ENCODE peak calls at places on chromosomes 13 and 19, in eight cellular contexts. B is endothelial cell of umbilical vein; Y is breast epithelium; H is upper lobe of left lung; T is PC-3; L is colonic mucosa; G is CD8-positive, alpha-beta memory T cell; J is ovary. A is an unnamed sample.

GRCh38 chr19:38974599-38975213 is 836 bp downstream of the FBXO17 start:
- DNase-seq in Y (no peak), T (no peak), J (no peak), L (no peak), H (no peak), G (no peak), B (peak; percentile 62), A (no peak)

GRCh38 chr13:68304287-68304893 is 1074.3 kb upstream of the PCDH9 start:
- DNase-seq in L (no peak), G (no peak), Y (no peak), B (peak; percentile 14), T (peak; percentile 61), H (no peak), J (no peak), A (peak; percentile 30)

GRCh38 chr19:4870025-4870700 is 2.7 kb upstream of the PLIN3 start:
- DNase-seq in T (peak; percentile 97), H (peak; percentile 68), J (peak; percentile 68), L (peak; percentile 60), G (no peak), B (peak; percentile 59), Y (no peak), A (peak; percentile 92)

GRCh38 chr19:4130635-4131438 is 6.9 kb upstream of the MAP2K2 start:
- DNase-seq in B (no peak), G (no peak), Y (no peak), L (no peak), H (no peak), J (no peak), T (peak; percentile 58), A (no peak)

GRCh38 chr13:31011193-31011860 is 78.9 kb downstream of the TEX26 start:
- DNase-seq in J (no peak), B (no peak), Y (no peak), L (no peak), G (no peak), T (no peak), H (no peak), A (no peak)

GRCh38 chr13:24670174-24670573 is 10.0 kb upstream of the ATP12A start:
- DNase-seq in Y (no peak), T (no peak), L (peak; percentile 66), H (peak; percentile 61), G (no peak), B (no peak), J (no peak), A (no peak)

GRCh38 chr13:22915442-22916082 is 265.2 kb upstream of the SGCG start:
- DNase-seq in B (peak; percentile 9), H (peak; percentile 46), T (no peak), J (peak; percentile 75), L (peak; percentile 43), G (no peak), Y (no peak), A (no peak)

GRCh38 chr13:80339841-80340642 is 884 bp downstream of the SPRY2 start:
- DNase-seq in J (peak; percentile 66), G (no peak), Y (no peak), H (peak; percentile 54), L (peak; percentile 67), T (peak; percentile 30), B (peak; percentile 49), A (no peak)

GRCh38 chr13:43095771-43096719 is 72.7 kb downstream of the DNAJC15 start:
- DNase-seq in B (peak; percentile 68), T (no peak), G (no peak), L (no peak), H (no peak), Y (no peak), J (no peak), A (no peak)

GRCh38 chr19:53015730-53016129 is 2.0 kb downstream of the ERVV-1 start:
- DNase-seq in J (no peak), L (no peak), G (no peak), Y (no peak), B (no peak), H (no peak), T (no peak), A (no peak)

GRCh38 chr13:49711218-49711863 is 20.1 kb upstream of the EBPL start:
- DNase-seq in L (no peak), G (no peak), B (peak; percentile 44), J (no peak), H (no peak), Y (no peak), T (peak; percentile 43), A (no peak)

GRCh38 chr13:28716511-28716910 is 2.3 kb downstream of the SLC46A3 start:
- DNase-seq in T (peak; percentile 79), G (no peak), J (no peak), Y (no peak), H (peak; percentile 75), B (peak; percentile 90), L (peak; percentile 84), A (peak; percentile 54)

GRCh38 chr19:58166708-58167280 is 16.1 kb upstream of the ZNF274 start:
- DNase-seq in H (no peak), B (no peak), G (no peak), T (no peak), Y (no peak), J (no peak), L (no peak), A (no peak)

GRCh38 chr13:44667950-44668349 is 91.8 kb upstream of the TSC22D1 start:
- DNase-seq in J (no peak), G (no peak), L (no peak), B (peak; percentile 44), H (no peak), T (no peak), Y (no peak), A (no peak)

GRCh38 chr13:59343132-59343531 is 820.6 kb downstream of the DIAPH3 start:
- DNase-seq in J (no peak), L (no peak), B (no peak), T (no peak), Y (no peak), H (no peak), G (no peak), A (no peak)

GRCh38 chr19:51735759-51736449 is 12.1 kb upstream of the HAS1 start:
- DNase-seq in L (peak; percentile 19), Y (no peak), H (peak; percentile 92), B (no peak), T (no peak), G (no peak), J (no peak), A (no peak)

GRCh38 chr19:7268737-7269098 is 25.5 kb downstream of the INSR start:
- DNase-seq in G (no peak), T (no peak), J (no peak), Y (no peak), H (no peak), L (no peak), B (no peak), A (no peak)

GRCh38 chr19:7267792-7268736 is 26.1 kb downstream of the INSR start:
- DNase-seq in T (no peak), G (no peak), B (no peak), Y (no peak), H (peak; percentile 60), J (no peak), L (peak; percentile 66), A (no peak)

DNA sequence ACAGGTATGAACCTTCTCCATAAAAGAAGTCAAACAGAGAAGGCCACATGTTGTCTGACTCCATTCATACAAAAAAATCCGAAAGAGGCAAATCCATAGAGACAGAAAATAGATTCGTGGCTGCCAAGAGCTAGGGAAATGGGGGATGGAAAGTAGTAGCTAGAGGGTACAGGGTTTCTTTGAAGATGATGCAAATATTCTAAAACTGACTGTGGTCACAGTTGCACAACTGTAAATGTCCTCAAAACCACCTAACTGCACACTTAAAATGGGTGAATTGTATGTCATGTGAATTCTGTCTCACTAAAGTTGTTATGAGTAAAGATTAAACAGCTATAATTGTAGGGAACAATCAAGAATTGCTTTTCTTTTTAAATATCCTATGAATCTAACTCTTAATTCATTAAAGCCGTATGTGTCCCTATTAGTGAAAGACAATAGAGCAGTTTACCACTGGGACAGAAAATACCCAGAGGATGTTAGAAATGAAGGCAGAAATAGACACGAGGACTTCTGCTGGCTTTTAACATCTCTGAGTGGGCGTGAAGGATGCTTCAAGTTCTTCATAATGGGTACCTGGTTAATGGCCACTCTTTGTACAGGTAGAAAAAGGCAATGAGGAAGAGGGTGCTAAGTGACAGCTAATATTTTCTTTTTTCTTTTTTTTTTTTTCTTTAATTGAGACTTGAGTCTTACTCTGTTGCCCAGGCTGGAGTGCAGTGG is 21.2 kb downstream of the INSR start:
- DNase-seq in G (no peak), J (no peak), B (no peak), L (no peak), H (no peak), T (no peak), Y (no peak), A (no peak)
- H3K4me1 ChIP-seq in G (no peaks in the 10 kb centered on the region), J (peaks cover 6% of the 10 kb centered on the region), B (no peaks in the 10 kb centered on the region), L (no peaks in the 10 kb centered on the region), H (peaks cover 5% of the 10 kb centered on the region), T (no peaks in the 10 kb centered on the region), Y (no peaks in the 10 kb centered on the region), A (no peaks in the 10 kb centered on the region)

DNA sequence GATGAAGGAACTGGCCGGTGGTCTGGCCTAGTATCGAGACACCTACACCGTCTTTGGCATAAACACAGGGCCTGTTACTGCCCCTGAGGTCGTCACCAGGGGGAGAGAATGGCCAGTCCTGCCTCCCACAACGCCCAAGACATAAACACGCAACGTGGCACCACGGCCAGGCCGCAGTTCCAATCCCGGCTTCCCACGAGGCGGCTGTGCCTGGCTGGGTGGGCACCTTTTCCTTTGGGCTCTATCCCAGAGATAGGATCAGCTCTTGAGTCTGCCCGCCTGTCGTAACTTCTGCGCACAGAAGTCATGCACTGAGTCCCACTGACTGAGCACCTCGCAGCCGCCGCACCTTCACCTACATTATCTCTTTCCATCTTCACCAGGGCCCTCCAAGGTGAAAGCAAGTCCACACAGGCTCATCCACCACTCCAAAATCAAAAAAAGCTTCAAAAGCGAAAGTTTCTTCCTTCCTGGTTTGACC is 1.1 kb downstream of the MIER2 start:
- DNase-seq in T (no peak), H (no peak), B (peak; percentile 17), L (no peak), G (no peak), J (no peak), Y (no peak), A (no peak)
- H3K4me1 ChIP-seq in T (peaks cover 25% of the 10 kb centered on the region), H (peaks cover 36% of the 10 kb centered on the region), B (peaks cover 40% of the 10 kb centered on the region), L (peaks cover 16% of the 10 kb centered on the region), G (peaks cover 26% of the 10 kb centered on the region), J (peaks cover 27% of the 10 kb centered on the region), Y (peaks cover 7% of the 10 kb centered on the region), A (peaks cover 13% of the 10 kb centered on the region)

GRCh38 chr13:99042851-99043250 is 65.0 kb upstream of the DOCK9 start:
- DNase-seq in Y (no peak), G (no peak), J (no peak), T (no peak), H (no peak), B (no peak), L (no peak), A (no peak)
- H3K4me1 ChIP-seq in Y (no peaks in the 10 kb centered on the region), G (peaks cover 76% of the 10 kb centered on the region), J (peaks cover 7% of the 10 kb centered on the region), T (peaks cover 62% of the 10 kb centered on the region), H (peaks cover 26% of the 10 kb centered on the region), B (peaks cover 14% of the 10 kb centered on the region), L (peaks cover 8% of the 10 kb centered on the region), A (no peaks in the 10 kb centered on the region)

DNA sequence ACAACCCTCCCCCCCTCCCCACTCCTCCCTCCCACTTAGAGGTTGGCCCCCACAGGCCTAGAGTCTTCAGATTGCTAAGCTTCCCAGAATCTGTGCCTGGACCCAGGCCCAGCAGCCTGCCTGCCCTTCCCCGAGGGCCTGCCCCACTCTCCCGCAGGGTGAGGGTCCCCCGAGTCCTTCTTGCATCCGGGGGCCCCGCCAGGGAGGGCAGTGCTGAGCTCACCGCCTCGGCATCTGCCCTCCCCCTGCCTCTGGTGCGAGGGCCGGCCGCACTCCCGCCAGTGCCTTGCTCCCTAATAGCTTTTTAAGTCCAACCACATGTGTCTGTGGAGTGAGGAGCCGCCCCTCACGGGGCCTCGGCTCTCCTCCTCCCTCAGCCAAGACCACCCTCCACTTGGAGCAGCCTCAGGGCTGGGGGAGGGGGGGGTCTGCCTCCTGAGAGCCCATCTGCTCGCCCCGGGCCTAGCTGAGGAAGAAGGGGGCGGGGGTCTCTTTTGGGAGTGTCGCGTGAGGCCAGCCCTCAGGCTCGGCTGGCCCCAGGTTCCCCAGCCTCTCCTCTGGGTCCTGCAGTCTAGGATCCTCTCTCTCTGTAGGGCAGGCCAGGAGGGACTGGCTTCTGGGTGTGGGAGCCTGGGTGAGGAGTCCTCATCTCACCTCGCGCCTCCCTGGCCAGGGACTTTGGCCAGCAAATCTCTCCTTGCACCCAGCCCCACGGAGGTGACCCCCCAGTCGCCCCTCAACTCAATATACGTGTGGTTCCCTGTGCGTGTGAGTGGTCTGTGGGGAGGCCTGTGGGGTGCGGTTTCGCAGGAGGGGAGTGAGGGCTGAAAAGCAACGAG is 47.2 kb downstream of the LYL1 start:
- DNase-seq in B (peak; percentile 56), G (no peak), J (peak; percentile 93), H (peak; percentile 81), Y (peak; percentile 72), T (peak; percentile 81), L (no peak), A (no peak)
- H3K4me1 ChIP-seq in B (peaks cover 65% of the 10 kb centered on the region), G (peaks cover 15% of the 10 kb centered on the region), J (peaks cover 68% of the 10 kb centered on the region), H (peaks cover 100% of the 10 kb centered on the region), Y (peaks cover 81% of the 10 kb centered on the region), T (peaks cover 81% of the 10 kb centered on the region), L (peaks cover 29% of the 10 kb centered on the region), A (peaks cover 97% of the 10 kb centered on the region)